ENCODE peak calls at places on chromosomes 3 and 15, in five cellular contexts. E is HS-27A, U is B cell, Q is RCC 7860, A is fibroblast of pulmonary artery. S is an unnamed sample.

GRCh38 chr3:124688580-124689454 is 41.4 kb upstream of the UMPS start:
- DNase-seq in E (peak), U (peak), Q (peak), A (peak), S (peak)

GRCh38 chr15:83153288-83153687 is 45.8 kb downstream of the TM6SF1 start:
- DNase-seq in E (no peak), U (no peak), Q (no peak), A (peak), S (no peak)

GRCh38 chr15:25706176-25706970 is 156.8 kb downstream of the ATP10A start:
- DNase-seq in E (no peak), U (no peak), Q (no peak), A (no peak), S (no peak)

GRCh38 chr15:50655555-50655954 is 31.0 kb downstream of the TRPM7 start:
- DNase-seq in E (no peak), U (no peak), Q (no peak), A (no peak), S (no peak)

GRCh38 chr15:25545017-25545416 is 106.2 kb upstream of the UBE3A start:
- DNase-seq in E (no peak), U (no peak), Q (peak), A (peak), S (no peak)

GRCh38 chr3:156919818-156920217 is 93.7 kb downstream of the LEKR1 start:
- DNase-seq in E (no peak), U (no peak), Q (no peak), A (no peak), S (no peak)

GRCh38 chr3:70728311-70728710 is 415.9 kb upstream of the MDFIC2 start:
- DNase-seq in E (no peak), U (no peak), Q (no peak), A (no peak), S (no peak)

GRCh38 chr15:69117431-69117841 is 43.0 kb upstream of the GLCE start:
- DNase-seq in E (no peak), U (no peak), Q (no peak), A (no peak), S (no peak)

GRCh38 chr3:197337656-197338055 is 39.2 kb upstream of the DLG1 start:
- DNase-seq in E (no peak), U (no peak), Q (peak), A (no peak), S (no peak)

GRCh38 chr15:29792426-29793159 is 29.7 kb downstream of the TJP1 start:
- DNase-seq in E (peak), U (no peak), Q (no peak), A (peak), S (no peak)

GRCh38 chr3:1469248-1469647 is 376.4 kb downstream of the CNTN6 start:
- DNase-seq in E (no peak), U (no peak), Q (no peak), A (no peak), S (no peak)

GRCh38 chr3:158091526-158091925 is 14.7 kb downstream of the SHOX2 start:
- DNase-seq in E (no peak), U (no peak), Q (peak), A (peak), S (no peak)

GRCh38 chr3:30401971-30402370 is 204.4 kb upstream of the TGFBR2 start:
- DNase-seq in E (no peak), U (no peak), Q (no peak), A (no peak), S (no peak)

GRCh38 chr3:129620828-129621605 is 14.5 kb upstream of the PLXND1 start:
- DNase-seq in E (no peak), U (no peak), Q (no peak), A (no peak), S (no peak)

GRCh38 chr15:56040081-56041035 is 46.9 kb upstream of the NEDD4 start:
- DNase-seq in E (peak), U (no peak), Q (peak), A (peak), S (no peak)

GRCh38 chr3:127524300-127524896 is 66.1 kb downstream of the TPRA1 start:
- DNase-seq in E (no peak), U (no peak), Q (no peak), A (no peak), S (no peak)

GRCh38 chr3:106176734-106177133 is 307.9 kb upstream of the CBLB start:
- DNase-seq in E (no peak), U (peak), Q (no peak), A (peak), S (no peak)

GRCh38 chr15:65343374-65343981 is 34.3 kb downstream of the IGDCC3 start:
- DNase-seq in E (no peak), U (no peak), Q (no peak), A (no peak), S (no peak)

GRCh38 chr3:155995525-155996370 is 124.6 kb upstream of the KCNAB1 start:
- DNase-seq in E (no peak), U (no peak), Q (peak), A (peak), S (no peak)

GRCh38 chr15:98628216-98628615 is 20.1 kb upstream of the IGF1R start:
- DNase-seq in E (no peak), U (no peak), Q (no peak), A (no peak), S (no peak)

GRCh38 chr15:39553947-39554731 is 26.7 kb upstream of the THBS1 start:
- DNase-seq in E (no peak), U (no peak), Q (no peak), A (no peak), S (no peak)

GRCh38 chr15:37819191-37819590 is 115.2 kb upstream of the TMCO5A start:
- DNase-seq in E (no peak), U (no peak), Q (no peak), A (peak), S (no peak)

GRCh38 chr15:71103102-71103676 is 12.1 kb upstream of the THSD4 start:
- DNase-seq in E (no peak), U (no peak), Q (no peak), A (peak), S (no peak)

GRCh38 chr3:115134648-115135347 is 12.3 kb downstream of the ZBTB20 start:
- DNase-seq in E (no peak), U (no peak), Q (no peak), A (no peak), S (no peak)

GRCh38 chr3:128127236-128127635 is 3.6 kb upstream of the RUVBL1 start:
- DNase-seq in E (no peak), U (no peak), Q (no peak), A (no peak), S (no peak)

GRCh38 chr3:128492353-128493220 is at the start of gene GATA2:
- DNase-seq in E (no peak), U (no peak), Q (no peak), A (no peak), S (no peak)

GRCh38 chr3:66095295-66096001 is 56.7 kb upstream of the MAGI1 start:
- DNase-seq in E (no peak), U (no peak), Q (no peak), A (peak), S (no peak)

GRCh38 chr3:157572559-157573270 is 69.5 kb upstream of the VEPH1 start:
- DNase-seq in E (peak), U (no peak), Q (peak), A (peak), S (peak)

GRCh38 chr3:23238156-23238555 is 35.0 kb downstream of the UBE2E2 start:
- DNase-seq in E (no peak), U (no peak), Q (no peak), A (no peak), S (no peak)

GRCh38 chr3:184472723-184473419 is 88.7 kb upstream of the EPHB3 start:
- DNase-seq in E (no peak), U (peak), Q (no peak), A (no peak), S (no peak)

GRCh38 chr3:50213383-50213782 is 8.3 kb downstream of the SLC38A3 start:
- DNase-seq in E (no peak), U (no peak), Q (no peak), A (no peak), S (no peak)

GRCh38 chr3:123401836-123402530 is 46.9 kb downstream of the ADCY5 start:
- DNase-seq in E (no peak), U (no peak), Q (no peak), A (no peak), S (no peak)

GRCh38 chr3:18079739-18080138 is 337.3 kb upstream of the TBC1D5 start:
- DNase-seq in E (no peak), U (no peak), Q (no peak), A (peak), S (no peak)

GRCh38 chr15:66878761-66879160 is 176.7 kb downstream of the SMAD6 start:
- DNase-seq in E (no peak), U (no peak), Q (no peak), A (no peak), S (no peak)

GRCh38 chr15:75671684-75672083 is 24.0 kb downstream of the SNX33 start:
- DNase-seq in E (no peak), U (no peak), Q (no peak), A (no peak), S (no peak)

GRCh38 chr3:50445919-50446318 is 57.5 kb downstream of the CACNA2D2 start:
- DNase-seq in E (no peak), U (no peak), Q (no peak), A (no peak), S (no peak)